ENCODE peak calls at places on chromosomes 16 and 17, in four cellular contexts. G is heart left ventricle, V is keratinocyte, Z is A549. R is an unnamed sample.

GRCh38 chr17:59506907-59507726 is 58.3 kb upstream of the DHX40 start:
- DNase-seq in G (no peak), V (no peak), Z (no peak), R (no peak)

GRCh38 chr17:49875690-49876089 is 27.8 kb upstream of the TAC4 start:
- DNase-seq in G (no peak), V (no peak), Z (no peak), R (no peak)

GRCh38 chr16:56921571-56921970 is 10.4 kb upstream of the HERPUD1 start:
- DNase-seq in G (no peak), V (no peak), Z (no peak), R (no peak)

GRCh38 chr16:27241658-27242057 is 26.9 kb downstream of the NSMCE1 start:
- DNase-seq in G (no peak), V (no peak), Z (no peak), R (no peak)

GRCh38 chr17:78268960-78269892 is 37.8 kb downstream of the TMEM235 start:
- DNase-seq in G (no peak), V (no peak), Z (peak), R (no peak)

GRCh38 chr17:34980681-34981537 is 597 bp downstream of the LIG3 start:
- DNase-seq in G (peak), V (peak), Z (peak), R (peak)

GRCh38 chr16:30053376-30054015 is 12.1 kb upstream of the ALDOA start:
- DNase-seq in G (no peak), V (no peak), Z (no peak), R (peak)

GRCh38 chr17:83160443-83161297 is 81.3 kb downstream of the METRNL start:
- DNase-seq in G (peak), V (no peak), Z (no peak), R (no peak)

GRCh38 chr17:210402-210801 is 29.0 kb upstream of the DOC2B start:
- DNase-seq in G (no peak), V (no peak), Z (no peak), R (no peak)

GRCh38 chr16:75103994-75104393 is 12.6 kb downstream of the LDHD start:
- DNase-seq in G (no peak), V (no peak), Z (no peak), R (no peak)

GRCh38 chr17:75325827-75326586 is 36.8 kb upstream of the SLC25A19 start:
- DNase-seq in G (peak), V (no peak), Z (no peak), R (no peak)

GRCh38 chr16:1093284-1094123 is 2.5 kb downstream of the C1QTNF8 start:
- DNase-seq in G (no peak), V (no peak), Z (peak), R (no peak)

GRCh38 chr16:74944466-74944865 is 40.5 kb downstream of the WDR59 start:
- DNase-seq in G (no peak), V (no peak), Z (no peak), R (no peak)

GRCh38 chr17:55527520-55528118 is 16.4 kb upstream of the SMIM36 start:
- DNase-seq in G (no peak), V (no peak), Z (peak), R (peak)

GRCh38 chr17:65081439-65081838 is 24.9 kb upstream of the GNA13 start:
- DNase-seq in G (no peak), V (no peak), Z (no peak), R (no peak)

GRCh38 chr16:18788828-18789514 is 1.2 kb downstream of the RPS15A start:
- DNase-seq in G (no peak), V (no peak), Z (no peak), R (no peak)

GRCh38 chr17:66778531-66778930 is 56.4 kb upstream of the CACNG5 start:
- DNase-seq in G (no peak), V (no peak), Z (no peak), R (no peak)

GRCh38 chr17:2393184-2393953 is 7.5 kb downstream of the MNT start:
- DNase-seq in G (peak), V (no peak), Z (peak), R (peak)

GRCh38 chr17:77725851-77726250 is 232.7 kb upstream of the TNRC6C start:
- DNase-seq in G (no peak), V (no peak), Z (no peak), R (no peak)

GRCh38 chr17:43528988-43529814 is 16.9 kb downstream of the ETV4 start:
- DNase-seq in G (no peak), V (no peak), Z (no peak), R (no peak)

GRCh38 chr16:49858200-49859129 is 2.6 kb upstream of the ZNF423 start:
- DNase-seq in G (peak), V (no peak), Z (peak), R (peak)

GRCh38 chr16:47013910-47014309 is 40.4 kb upstream of the DNAJA2 start:
- DNase-seq in G (no peak), V (no peak), Z (no peak), R (no peak)

GRCh38 chr16:78444-79145 is 570 bp downstream of the MPG start:
- DNase-seq in G (peak), V (no peak), Z (no peak), R (peak)

GRCh38 chr16:20621406-20621805 is 45.2 kb upstream of the ACSM2B start:
- DNase-seq in G (no peak), V (no peak), Z (no peak), R (no peak)

GRCh38 chr17:2025220-2025621 is at the start of gene RTN4RL1:
- DNase-seq in G (peak), V (no peak), Z (peak), R (peak)

GRCh38 chr17:66255527-66255971 is 26.3 kb upstream of the APOH start:
- DNase-seq in G (no peak), V (no peak), Z (no peak), R (no peak)

GRCh38 chr16:70738083-70738977 is 52.5 kb upstream of the MTSS2 start:
- DNase-seq in G (peak), V (no peak), Z (peak), R (peak)

GRCh38 chr17:45904886-45905285 is 10.5 kb downstream of the MAPT start:
- DNase-seq in G (no peak), V (no peak), Z (no peak), R (no peak)

GRCh38 chr17:36703860-36704266 is 102.5 kb downstream of the MRM1 start:
- DNase-seq in G (peak), V (no peak), Z (peak), R (peak)

GRCh38 chr16:67537270-67537635 is 8.6 kb downstream of the RIPOR1 start:
- DNase-seq in G (peak), V (no peak), Z (no peak), R (peak)

GRCh38 chr16:30382398-30383015 is at the start of gene SEPTIN1:
- DNase-seq in G (no peak), V (no peak), Z (no peak), R (no peak)

GRCh38 chr17:77405867-77406513 is 265.2 kb downstream of the SEC14L1 start:
- DNase-seq in G (no peak), V (no peak), Z (no peak), R (no peak)

GRCh38 chr17:48546924-48547838 is 2.3 kb upstream of the HOXB2 start:
- DNase-seq in G (no peak), V (no peak), Z (no peak), R (no peak)

GRCh38 chr16:27445502-27446175 is 43.7 kb downstream of the IL21R start:
- DNase-seq in G (no peak), V (no peak), Z (no peak), R (no peak)

GRCh38 chr17:64457156-64457555 is 8.2 kb downstream of the MILR1 start:
- DNase-seq in G (no peak), V (no peak), Z (no peak), R (no peak)

GRCh38 chr16:84677017-84677803 is 22.6 kb upstream of the USP10 start:
- DNase-seq in G (no peak), V (no peak), Z (no peak), R (no peak)
- TF ChIP-seq CTCF in G (no peak), V (no peak), Z (no peak), R (no peak)

DNA sequence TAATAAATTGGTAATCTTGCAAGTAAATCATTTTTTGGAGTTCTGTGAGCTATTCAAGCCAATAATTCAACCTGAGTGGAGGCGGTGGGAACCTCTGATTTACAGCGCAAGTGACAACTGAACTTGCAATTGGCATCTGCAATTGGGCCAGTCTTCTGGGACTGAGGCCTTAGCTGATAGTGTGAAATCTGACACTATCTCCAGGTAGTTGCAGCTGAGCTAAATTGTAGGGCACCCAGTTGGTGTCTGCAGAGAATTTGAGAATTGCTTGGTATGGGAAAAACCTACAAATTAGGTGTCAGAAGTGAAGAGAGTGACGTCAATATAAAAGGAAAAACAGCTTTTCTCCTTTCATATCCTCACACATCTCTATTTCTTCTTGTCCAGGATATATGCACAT is 1633.6 kb upstream of the GOT2 start:
- DNase-seq in G (no peak), V (no peak), Z (no peak), R (no peak)
- H3K27ac ChIP-seq in G (no peak), V (no peak), Z (no peak), R (no peak)

DNA sequence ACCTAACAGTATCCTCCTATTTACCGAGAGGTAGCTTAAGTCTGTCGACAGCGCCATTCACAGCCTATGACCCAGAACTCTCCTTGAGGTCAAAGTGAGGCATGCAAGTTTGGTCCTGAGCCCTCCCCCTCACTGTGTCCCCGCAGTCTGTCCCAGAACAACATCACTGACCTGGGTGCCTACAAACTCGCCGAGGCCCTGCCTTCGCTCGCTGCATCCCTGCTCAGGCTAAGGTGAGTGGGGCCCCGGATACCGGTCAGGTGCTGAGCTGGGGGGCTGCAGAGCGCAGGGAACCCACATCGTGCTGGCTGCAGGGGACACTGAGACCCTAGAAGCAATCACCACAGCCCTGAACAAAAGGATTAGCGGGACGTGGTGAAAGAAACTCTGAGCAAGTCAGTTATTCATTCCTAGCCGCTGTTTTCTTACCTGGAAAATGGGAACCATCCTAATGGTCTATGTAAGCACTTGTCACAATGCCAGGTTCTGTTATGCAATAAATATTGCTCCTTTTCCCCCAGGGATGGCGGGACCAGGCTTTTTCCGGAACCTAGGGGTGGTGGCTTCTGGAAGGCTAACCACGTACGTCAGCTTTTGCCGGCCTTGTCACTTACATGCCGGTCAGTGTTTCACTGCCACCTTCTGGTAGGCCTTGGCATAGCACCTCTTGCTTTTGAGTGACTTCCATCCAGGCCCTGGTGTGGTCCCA is 23.8 kb downstream of the DEXI start:
- DNase-seq in G (peak), V (peak), Z (peak), R (peak)
- TF ChIP-seq CTCF in G (peak), V (peak), Z (peak), R (peak)

GRCh38 chr17:7015587-7016020 is 3.2 kb downstream of the RNASEK start:
- DNase-seq in G (no peak), V (no peak), Z (no peak), R (no peak)
- H3K27ac ChIP-seq in G (peak), V (peak), Z (peak), R (peak)

GRCh38 chr17:73196500-73196899 is 3.6 kb downstream of the COG1 start:
- DNase-seq in G (no peak), V (no peak), Z (peak), R (no peak)
- TF ChIP-seq CTCF in G (peak), V (peak), Z (peak), R (no peak)

GRCh38 chr16:53865492-53865863 is 161.5 kb downstream of the FTO start:
- DNase-seq in G (no peak), V (peak), Z (peak), R (peak)

GRCh38 chr16:53864819-53865491 is 161.0 kb downstream of the FTO start:
- DNase-seq in G (no peak), V (peak), Z (peak), R (peak)

GRCh38 chr16:53866520-53866919 is 162.6 kb downstream of the FTO start:
- DNase-seq in G (no peak), V (no peak), Z (no peak), R (no peak)

GRCh38 chr16:53859995-53860540 is 156.1 kb downstream of the FTO start:
- DNase-seq in G (no peak), V (no peak), Z (no peak), R (no peak)

DNA sequence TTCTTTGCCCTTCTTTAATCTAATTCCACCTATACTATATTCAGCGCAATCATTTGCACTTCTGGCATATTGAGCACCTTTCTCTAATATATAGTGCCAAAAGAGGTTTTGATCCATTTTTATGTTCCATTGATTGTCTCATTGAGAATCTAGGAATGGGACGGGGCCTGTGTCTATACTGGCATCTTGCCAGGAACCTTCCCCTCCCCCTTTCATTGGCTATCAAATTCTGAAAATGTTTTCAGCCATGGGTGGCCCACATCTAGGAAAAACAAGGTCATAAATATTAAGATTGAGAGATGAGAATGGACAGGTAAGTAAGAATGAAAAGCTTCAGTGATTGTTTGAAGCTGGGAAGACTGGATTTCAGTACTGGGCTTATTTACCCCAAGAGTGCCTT is 159.9 kb downstream of the FTO start:
- DNase-seq in G (no peak), V (no peak), Z (no peak), R (no peak)
- H3K27ac ChIP-seq in G (no peak), V (peak), Z (peak), R (no peak)

R was measured in RWPE1.